ENCODE peak calls at places on chromosomes 2 and 18, in seven cellular contexts. F is T-helper 17 cell, J is mucosa of gallbladder, L is amygdala, V is left colon, G is HTR-8/SVneo, M is cardiac fibroblast. E is an unnamed sample.

GRCh38 chr2:42639340-42640077 is 71.1 kb downstream of the MTA3 start:
- DNase-seq in F (no peak), J (no peak), L (no peak), V (no peak), G (no peak), M (no peak), E (no peak)

GRCh38 chr18:48885951-48886400 is 64.8 kb downstream of the SMAD7 start:
- DNase-seq in F (no peak), J (no peak), L (no peak), V (no peak), G (no peak), M (no peak), E (no peak)

GRCh38 chr2:206004004-206004693 is 81.8 kb downstream of the INO80D start:
- DNase-seq in F (no peak), J (no peak), L (no peak), V (no peak), G (peak; percentile 7), M (peak; percentile 15), E (peak; percentile 54)

GRCh38 chr2:240783819-240784621 is 36.0 kb downstream of the KIF1A start:
- DNase-seq in F (no peak), J (no peak), L (no peak), V (no peak), G (no peak), M (no peak), E (no peak)

GRCh38 chr18:2589345-2590060 is 18.1 kb downstream of the NDC80 start:
- DNase-seq in F (no peak), J (no peak), L (no peak), V (no peak), G (no peak), M (no peak), E (no peak)

GRCh38 chr2:10940607-10941006 is 28.9 kb downstream of the KCNF1 start:
- DNase-seq in F (no peak), J (no peak), L (no peak), V (no peak), G (no peak), M (no peak), E (no peak)

GRCh38 chr2:8578335-8579244 is 103.3 kb upstream of the ID2 start:
- DNase-seq in F (no peak), J (no peak), L (no peak), V (no peak), G (no peak), M (no peak), E (no peak)

GRCh38 chr2:24721470-24721869 is 71.7 kb downstream of the PTRHD1 start:
- DNase-seq in F (no peak), J (peak; percentile 56), L (peak; percentile 90), V (peak; percentile 60), G (peak; percentile 41), M (peak; percentile 92), E (peak; percentile 10)

GRCh38 chr2:60215295-60215990 is 338.0 kb downstream of the BCL11A start:
- DNase-seq in F (no peak), J (no peak), L (no peak), V (peak; percentile 67), G (no peak), M (no peak), E (no peak)

GRCh38 chr2:140657657-140658056 is 1473.2 kb downstream of the LRP1B start:
- DNase-seq in F (no peak), J (no peak), L (no peak), V (no peak), G (no peak), M (peak; percentile 55), E (no peak)

GRCh38 chr2:215967590-215968373 is 45.6 kb downstream of the MREG start:
- DNase-seq in F (no peak), J (no peak), L (no peak), V (no peak), G (no peak), M (no peak), E (no peak)

GRCh38 chr2:215594766-215595165 is 158.9 kb upstream of the FN1 start:
- DNase-seq in F (no peak), J (no peak), L (no peak), V (no peak), G (no peak), M (peak; percentile 44), E (peak; percentile 45)

GRCh38 chr2:23533014-23533730 is 148.2 kb downstream of the KLHL29 start:
- DNase-seq in F (no peak), J (no peak), L (no peak), V (no peak), G (no peak), M (no peak), E (no peak)

GRCh38 chr2:135093685-135094340 is 41.7 kb downstream of the RAB3GAP1 start:
- DNase-seq in F (no peak), J (no peak), L (no peak), V (no peak), G (no peak), M (no peak), E (no peak)

GRCh38 chr2:231380307-231380706 is 15.2 kb upstream of the B3GNT7 start:
- DNase-seq in F (no peak), J (no peak), L (no peak), V (no peak), G (no peak), M (no peak), E (no peak)

GRCh38 chr2:85828725-85829124 is 60.1 kb downstream of the ST3GAL5 start:
- DNase-seq in F (no peak), J (no peak), L (no peak), V (no peak), G (no peak), M (no peak), E (no peak)

GRCh38 chr2:10009811-10010781 is 33.3 kb upstream of the KLF11 start:
- DNase-seq in F (no peak), J (peak; percentile 60), L (no peak), V (peak; percentile 68), G (no peak), M (peak; percentile 76), E (peak; percentile 70)

GRCh38 chr2:64657416-64657815 is 3.7 kb upstream of the SERTAD2 start:
- DNase-seq in F (no peak), J (no peak), L (no peak), V (no peak), G (no peak), M (no peak), E (no peak)

GRCh38 chr18:44197837-44198236 is 482.9 kb upstream of the SETBP1 start:
- DNase-seq in F (no peak), J (no peak), L (no peak), V (no peak), G (no peak), M (no peak), E (no peak)

GRCh38 chr2:212921061-212921460 is 230.4 kb downstream of the IKZF2 start:
- DNase-seq in F (no peak), J (no peak), L (no peak), V (no peak), G (no peak), M (no peak), E (no peak)

GRCh38 chr2:113755690-113756063 is 765 bp downstream of the SLC35F5 start:
- DNase-seq in F (no peak), J (no peak), L (no peak), V (no peak), G (no peak), M (peak; percentile 8), E (no peak)

GRCh38 chr18:47215554-47216138 is 35.8 kb downstream of the SKOR2 start:
- DNase-seq in F (no peak), J (no peak), L (no peak), V (no peak), G (peak; percentile 14), M (peak; percentile 67), E (peak; percentile 40)

GRCh38 chr18:59842947-59843346 is 56.8 kb upstream of the PMAIP1 start:
- DNase-seq in F (no peak), J (no peak), L (no peak), V (no peak), G (no peak), M (no peak), E (no peak)

GRCh38 chr2:78029392-78029995 is 507.3 kb upstream of the LRRTM4 start:
- DNase-seq in F (no peak), J (no peak), L (no peak), V (no peak), G (no peak), M (no peak), E (no peak)

GRCh38 chr2:12723741-12724463 is 7.2 kb downstream of the TRIB2 start:
- DNase-seq in F (no peak), J (no peak), L (no peak), V (no peak), G (no peak), M (no peak), E (peak; percentile 50)

GRCh38 chr2:174259981-174260380 is 11.6 kb upstream of the OLA1 start:
- DNase-seq in F (no peak), J (no peak), L (no peak), V (no peak), G (peak; percentile 39), M (peak; percentile 88), E (no peak)

GRCh38 chr2:48529676-48530032 is 300 bp upstream of the STON1 start:
- DNase-seq in F (no peak), J (no peak), L (no peak), V (no peak), G (no peak), M (no peak), E (no peak)

GRCh38 chr2:227025510-227025909 is 138.5 kb downstream of the COL4A4 start:
- DNase-seq in F (no peak), J (no peak), L (no peak), V (no peak), G (no peak), M (no peak), E (no peak)

GRCh38 chr2:232477751-232478510 is 9.7 kb downstream of the ECEL1 start:
- DNase-seq in F (no peak), J (no peak), L (no peak), V (no peak), G (no peak), M (no peak), E (no peak)

GRCh38 chr18:74370163-74370562 is 54.5 kb downstream of the C18orf63 start:
- DNase-seq in F (no peak), J (no peak), L (no peak), V (no peak), G (no peak), M (peak; percentile 20), E (no peak)

GRCh38 chr2:204328350-204328749 is 216.9 kb upstream of the PARD3B start:
- DNase-seq in F (no peak), J (peak; percentile 66), L (no peak), V (no peak), G (no peak), M (no peak), E (no peak)

GRCh38 chr2:85353876-85354285 is 447 bp downstream of the RETSAT start:
- DNase-seq in F (no peak), J (peak; percentile 48), L (no peak), V (peak; percentile 85), G (peak; percentile 36), M (peak; percentile 29), E (peak; percentile 18)

E was measured in trophoblast cell.